ENCODE peak calls at places on chromosome 21, in seven cellular contexts. X, Z, W, K, I, T and M are unnamed samples.

GRCh38 chr21:28827422-28827821 is 165.3 kb downstream of the LTN1 start:
- DNase-seq in X (no peak), Z (no peak), W (no peak), K (no peak), I (no peak), T (no peak), M (no peak)

GRCh38 chr21:34930971-34931370 is 118.1 kb downstream of the RUNX1 start:
- DNase-seq in X (no peak), Z (no peak), W (no peak), K (no peak), I (no peak), T (no peak), M (no peak)

GRCh38 chr21:22961248-22961647 is 1963.0 kb downstream of the NCAM2 start:
- DNase-seq in X (no peak), Z (no peak), W (no peak), K (no peak), I (no peak), T (no peak), M (no peak)

GRCh38 chr21:18954415-18954972 is 550.9 kb upstream of the TMPRSS15 start:
- DNase-seq in X (no peak), Z (no peak), W (no peak), K (no peak), I (no peak), T (no peak), M (no peak)

GRCh38 chr21:25859264-25859931 is 124.6 kb downstream of the GABPA start:
- DNase-seq in X (no peak), Z (no peak), W (no peak), K (no peak), I (no peak), T (no peak), M (no peak)

GRCh38 chr21:17775431-17776126 is 43.6 kb downstream of the C21orf91 start:
- DNase-seq in X (no peak), Z (peak; percentile 22), W (peak; percentile 63), K (no peak), I (no peak), T (no peak), M (no peak)

GRCh38 chr21:45385549-45386050 is 19.4 kb upstream of the COL18A1 start:
- DNase-seq in X (no peak), Z (no peak), W (no peak), K (no peak), I (no peak), T (no peak), M (no peak)

GRCh38 chr21:29523646-29524045 is 224.9 kb downstream of the BACH1 start:
- DNase-seq in X (no peak), Z (no peak), W (no peak), K (no peak), I (no peak), T (no peak), M (peak; percentile 78)

GRCh38 chr21:18368193-18368592 is 35.4 kb downstream of the TMPRSS15 start:
- DNase-seq in X (no peak), Z (no peak), W (no peak), K (no peak), I (no peak), T (no peak), M (no peak)

GRCh38 chr21:33948096-33948950 is 32.7 kb upstream of the ATP5PO start:
- DNase-seq in X (peak; percentile 61), Z (no peak), W (peak; percentile 89), K (peak; percentile 44), I (peak; percentile 54), T (peak; percentile 67), M (peak; percentile 66)

GRCh38 chr21:45248893-45249381 is 38.8 kb downstream of the POFUT2 start:
- DNase-seq in X (no peak), Z (no peak), W (no peak), K (no peak), I (peak; percentile 71), T (no peak), M (no peak)

GRCh38 chr21:28822882-28823335 is 169.8 kb downstream of the LTN1 start:
- DNase-seq in X (no peak), Z (peak; percentile 3), W (no peak), K (no peak), I (peak; percentile 33), T (no peak), M (peak; percentile 31)

GRCh38 chr21:43734131-43734634 is 15.3 kb downstream of the PDXK start:
- DNase-seq in X (no peak), Z (no peak), W (no peak), K (no peak), I (no peak), T (no peak), M (peak; percentile 49)
- TF ChIP-seq JUND in X (no peak), Z (no peak), W (no peak), K (no peak), I (no peak), T (no peak), M (no peak)

GRCh38 chr21:15857740-15858139 is 128.0 kb downstream of the USP25 start:
- DNase-seq in X (no peak), Z (no peak), W (no peak), K (no peak), I (no peak), T (no peak), M (no peak)
- TF ChIP-seq JUND in X (no peak), Z (no peak), W (no peak), K (no peak), I (no peak), T (no peak), M (no peak)

GRCh38 chr21:46459356-46460112 is 843 bp downstream of the DIP2A start:
- DNase-seq in X (no peak), Z (no peak), W (no peak), K (peak; percentile 45), I (no peak), T (no peak), M (no peak)

GRCh38 chr21:46459024-46459355 is 299 bp downstream of the DIP2A start:
- DNase-seq in X (no peak), Z (no peak), W (no peak), K (no peak), I (no peak), T (no peak), M (no peak)

GRCh38 chr21:46457801-46458314 is 833 bp upstream of the DIP2A start:
- DNase-seq in X (peak; percentile 4), Z (peak; percentile 21), W (no peak), K (peak; percentile 69), I (peak; percentile 65), T (no peak), M (peak; percentile 37)

GRCh38 chr21:46458315-46459023 is at the start of gene DIP2A:
- DNase-seq in X (peak; percentile 91), Z (peak; percentile 95), W (peak; percentile 85), K (peak; percentile 100), I (peak; percentile 100), T (peak; percentile 94), M (peak; percentile 100)

GRCh38 chr21:46461909-46462308 is 3.2 kb downstream of the DIP2A start:
- DNase-seq in X (no peak), Z (no peak), W (no peak), K (no peak), I (no peak), T (no peak), M (no peak)
- TF ChIP-seq JUND in X (no peak), Z (no peak), W (no peak), K (no peak), I (no peak), T (no peak), M (no peak)

GRCh38 chr21:38159355-38159754 is 97.4 kb upstream of the KCNJ15 start:
- DNase-seq in X (peak; percentile 28), Z (peak; percentile 53), W (peak; percentile 19), K (peak; percentile 88), I (peak; percentile 57), T (peak; percentile 39), M (peak; percentile 40)

GRCh38 chr21:38151021-38151645 is 105.7 kb upstream of the KCNJ15 start:
- DNase-seq in X (no peak), Z (no peak), W (no peak), K (no peak), I (no peak), T (no peak), M (no peak)

GRCh38 chr21:38156200-38156599 is 100.6 kb upstream of the KCNJ15 start:
- DNase-seq in X (no peak), Z (no peak), W (no peak), K (no peak), I (no peak), T (no peak), M (no peak)
- TF ChIP-seq JUND in X (no peak), Z (no peak), W (no peak), K (no peak), I (no peak), T (no peak), M (no peak)

DNA sequence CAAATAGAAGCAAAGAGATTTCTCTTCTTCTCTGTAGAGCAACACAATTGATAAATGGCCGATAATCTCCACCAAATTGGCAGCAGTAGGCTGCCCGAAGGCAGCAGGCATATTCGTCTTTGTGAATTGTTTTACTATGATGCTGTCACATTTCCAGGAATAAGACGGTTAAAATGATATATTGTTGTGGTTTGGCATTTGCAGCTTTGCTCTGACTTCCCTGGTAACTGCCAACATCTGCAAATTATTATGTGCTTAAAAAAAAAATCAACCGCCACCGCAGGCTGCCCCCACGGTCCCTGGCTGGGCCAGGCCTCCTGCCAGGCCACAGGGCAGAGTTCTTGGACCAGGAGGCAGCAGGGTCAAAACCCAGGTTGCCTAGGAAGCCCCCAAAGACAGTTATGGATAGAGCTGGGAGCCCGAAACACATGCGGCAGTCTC is 179.3 kb downstream of the ETS2 start:
- DNase-seq in X (no peak), Z (no peak), W (no peak), K (no peak), I (peak; percentile 79), T (no peak), M (no peak)
- TF ChIP-seq JUND in X (no peak), Z (no peak), W (no peak), K (no peak), I (peak; percentile 90), T (no peak), M (no peak)

DNA sequence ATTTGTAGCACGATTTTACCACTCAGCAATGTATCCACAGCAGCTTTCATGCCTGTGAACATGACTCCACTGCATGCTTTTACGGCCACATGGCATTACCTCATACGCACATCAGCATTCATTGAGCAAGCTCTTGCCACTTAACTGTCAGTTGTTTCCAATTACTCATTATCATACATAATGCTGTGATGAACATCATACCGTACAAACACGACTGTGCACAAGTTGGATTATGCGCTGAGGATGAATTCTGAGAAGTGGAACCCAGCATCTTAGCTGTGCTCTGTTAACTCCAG is 9.6 kb downstream of the UMODL1 start:
- DNase-seq in X (no peak), Z (no peak), W (no peak), K (no peak), I (no peak), T (no peak), M (no peak)
- TF ChIP-seq JUND in X (no peak), Z (no peak), W (no peak), K (no peak), I (no peak), T (no peak), M (no peak)

DNA sequence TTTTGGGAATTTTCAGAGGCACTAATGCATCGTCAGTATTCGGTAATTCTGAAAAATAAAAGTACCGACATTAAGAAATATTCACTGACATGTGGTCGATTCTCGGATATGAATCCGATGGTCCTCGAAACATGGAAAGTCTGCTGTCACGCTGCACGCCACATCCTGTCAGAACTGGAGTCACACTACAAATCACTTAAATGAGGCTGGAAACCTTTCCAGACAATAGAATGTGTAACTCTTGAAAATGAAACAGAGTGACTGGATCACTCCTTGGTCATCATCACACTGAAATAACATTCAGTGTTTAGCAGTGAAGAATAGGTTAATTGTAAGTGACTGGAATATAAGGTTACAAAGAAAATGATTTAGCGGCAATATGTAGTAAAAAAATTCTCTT is 620.1 kb upstream of the ADAMTS5 start:
- DNase-seq in X (no peak), Z (no peak), W (no peak), K (no peak), I (no peak), T (no peak), M (no peak)
- TF ChIP-seq JUND in X (no peak), Z (no peak), W (no peak), K (no peak), I (no peak), T (no peak), M (no peak)